ENCODE peak calls at places on chromosomes 12 and 14, in eight cellular contexts. V is transverse colon, J is mesothelial cell of epicardium, Q is RWPE2, W is GM10248, H is IMR-90, K is right lobe of liver, A is tibial artery. E is an unnamed sample.

GRCh38 chr14:89771251-89771650 is 183.3 kb downstream of the EFCAB11 start:
- DNase-seq in V (no peak), J (no peak), Q (no peak), W (no peak), H (peak; percentile 87), K (no peak), A (no peak), E (no peak)

GRCh38 chr12:92208613-92209121 is 63.0 kb upstream of the BTG1 start:
- DNase-seq in V (no peak), J (no peak), Q (no peak), W (peak; percentile 43), H (peak; percentile 31), K (no peak), A (no peak), E (no peak)

GRCh38 chr12:55515696-55516095 is 23.5 kb downstream of the OR6C68 start:
- DNase-seq in V (no peak), J (no peak), Q (no peak), W (no peak), H (no peak), K (no peak), A (no peak), E (no peak)

GRCh38 chr12:124520258-124520657 is 47.2 kb downstream of the NCOR2 start:
- DNase-seq in V (peak; percentile 44), J (no peak), Q (no peak), W (no peak), H (peak; percentile 29), K (peak; percentile 85), A (peak; percentile 90), E (no peak)

GRCh38 chr12:125140239-125140917 is 75.1 kb downstream of the AACS start:
- DNase-seq in V (no peak), J (no peak), Q (no peak), W (no peak), H (no peak), K (no peak), A (no peak), E (no peak)

GRCh38 chr12:58918475-58918874 is 1.8 kb downstream of the LRIG3 start:
- DNase-seq in V (no peak), J (no peak), Q (no peak), W (no peak), H (peak; percentile 15), K (no peak), A (no peak), E (no peak)

GRCh38 chr12:111166779-111167540 is 201.9 kb downstream of the PHETA1 start:
- DNase-seq in V (peak; percentile 12), J (no peak), Q (no peak), W (no peak), H (no peak), K (peak; percentile 83), A (no peak), E (no peak)

GRCh38 chr14:94636744-94637412 is 24.7 kb downstream of the SERPINA3 start:
- DNase-seq in V (no peak), J (no peak), Q (no peak), W (no peak), H (no peak), K (peak; percentile 80), A (no peak), E (no peak)

GRCh38 chr14:95098984-95099599 is 58.2 kb downstream of the DICER1 start:
- DNase-seq in V (peak; percentile 63), J (peak; percentile 50), Q (no peak), W (no peak), H (peak; percentile 55), K (no peak), A (peak; percentile 75), E (no peak)

GRCh38 chr12:12018454-12018853 is 52.3 kb upstream of the BCL2L14 start:
- DNase-seq in V (no peak), J (no peak), Q (no peak), W (no peak), H (peak; percentile 58), K (no peak), A (no peak), E (peak; percentile 60)

GRCh38 chr14:45990252-45990651 is 661.3 kb downstream of the RPL10L start:
- DNase-seq in V (no peak), J (no peak), Q (no peak), W (no peak), H (no peak), K (no peak), A (no peak), E (no peak)
- TF ChIP-seq CTCF in V (no peak), J (peak; percentile 83), Q (peak; percentile 44), W (no peak), H (no peak), K (no peak), A (no peak), E (peak; percentile 11)

DNA sequence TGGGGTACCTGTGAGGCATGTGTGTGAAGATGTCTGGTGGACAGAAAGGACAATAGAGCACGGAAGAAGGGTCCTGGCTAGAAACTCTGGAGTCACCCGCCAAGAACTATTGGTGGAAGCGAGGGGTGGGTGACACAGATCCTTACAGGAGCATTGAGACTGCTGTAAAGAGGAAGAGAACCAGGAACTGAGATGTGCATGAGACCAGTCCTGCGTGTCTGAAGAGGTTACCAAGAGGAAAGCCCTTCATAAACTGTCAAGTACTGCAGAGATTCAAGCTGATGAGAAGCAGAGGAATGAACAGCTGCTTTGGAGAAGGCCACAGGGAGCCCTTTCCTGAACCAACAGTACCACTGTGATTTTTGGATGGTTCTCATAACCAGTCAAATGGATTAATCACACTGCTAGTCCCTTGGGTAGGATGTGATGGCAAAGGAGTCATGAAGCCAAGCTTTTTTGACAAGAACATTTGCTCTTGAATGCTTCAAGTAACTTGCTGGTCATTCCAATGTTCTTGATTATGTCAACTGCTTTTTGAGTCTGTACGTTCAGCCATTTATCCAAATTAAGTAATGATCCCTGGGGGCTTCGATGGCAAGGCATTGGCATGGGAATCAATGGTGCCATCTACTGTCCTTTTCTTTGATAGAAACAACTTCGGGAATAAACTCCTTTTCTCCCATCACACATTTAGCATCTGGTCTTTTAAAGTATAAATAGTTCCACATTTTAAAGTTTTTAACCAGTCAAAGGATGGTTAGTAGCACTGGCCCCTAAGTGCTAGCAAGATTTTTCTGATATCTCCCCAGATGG is 42.9 kb downstream of the GPR135 start:
- DNase-seq in V (no peak), J (no peak), Q (no peak), W (no peak), H (no peak), K (no peak), A (no peak), E (no peak)
- TF ChIP-seq CTCF in V (no peak), J (no peak), Q (peak; percentile 69), W (peak; percentile 9), H (peak; percentile 9), K (no peak), A (peak; percentile 30), E (peak; percentile 38)

GRCh38 chr12:83261998-83262397 is 575.3 kb downstream of the TMTC2 start:
- DNase-seq in V (no peak), J (no peak), Q (no peak), W (no peak), H (no peak), K (no peak), A (no peak), E (no peak)
- TF ChIP-seq CTCF in V (no peak), J (no peak), Q (no peak), W (no peak), H (no peak), K (no peak), A (no peak), E (peak; percentile 27)

DNA sequence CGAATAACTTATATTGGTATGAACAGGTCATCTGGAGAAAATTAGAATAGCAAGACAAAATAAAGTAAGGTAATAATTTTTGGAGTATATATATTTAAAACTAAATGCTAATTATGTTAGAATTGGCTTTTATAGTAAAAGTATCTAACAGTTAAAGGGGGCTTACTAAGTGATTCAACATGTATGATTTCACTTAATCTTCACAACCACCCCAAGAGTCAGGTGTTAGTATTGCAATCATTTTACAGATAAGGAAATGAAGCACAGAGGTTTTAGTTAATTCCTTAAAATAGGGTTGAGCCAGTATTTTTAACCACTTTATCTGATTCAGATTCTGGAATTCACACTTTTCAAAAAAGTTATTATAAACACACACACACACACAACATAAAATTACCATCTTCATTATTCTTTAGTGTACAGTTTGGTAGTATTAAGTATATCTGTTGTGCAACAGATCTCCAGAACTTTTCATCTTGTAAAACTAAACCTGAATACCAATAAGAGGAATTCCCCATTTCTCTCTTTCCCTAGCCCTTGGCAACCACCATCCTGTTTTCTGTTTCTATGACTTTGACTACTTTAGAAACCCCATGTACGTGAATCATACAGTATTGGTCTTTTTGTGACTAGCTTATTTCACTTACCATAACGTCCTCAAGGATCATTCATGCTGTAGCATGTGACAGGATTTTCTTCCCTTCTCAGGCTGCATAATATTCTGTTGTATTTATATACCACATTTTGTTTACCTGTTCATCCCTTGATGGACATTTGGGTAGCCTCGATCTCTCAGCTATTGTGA is 12.5 kb downstream of the A2M start:
- DNase-seq in V (no peak), J (no peak), Q (no peak), W (no peak), H (no peak), K (no peak), A (no peak), E (no peak)
- TF ChIP-seq CTCF in V (no peak), J (no peak), Q (no peak), W (no peak), H (no peak), K (no peak), A (no peak), E (no peak)

GRCh38 chr14:66037361-66037760 is 448.8 kb upstream of the CCDC196 start:
- DNase-seq in V (no peak), J (no peak), Q (no peak), W (no peak), H (no peak), K (no peak), A (no peak), E (no peak)

GRCh38 chr14:66038214-66038977 is 447.8 kb upstream of the CCDC196 start:
- DNase-seq in V (peak; percentile 11), J (no peak), Q (no peak), W (no peak), H (peak; percentile 0), K (no peak), A (no peak), E (no peak)

GRCh38 chr14:66039495-66039894 is 446.7 kb upstream of the CCDC196 start:
- DNase-seq in V (no peak), J (no peak), Q (no peak), W (no peak), H (no peak), K (no peak), A (no peak), E (no peak)

GRCh38 chr14:66032800-66033199 is 453.4 kb upstream of the CCDC196 start:
- DNase-seq in V (no peak), J (no peak), Q (no peak), W (no peak), H (no peak), K (no peak), A (no peak), E (no peak)

DNA sequence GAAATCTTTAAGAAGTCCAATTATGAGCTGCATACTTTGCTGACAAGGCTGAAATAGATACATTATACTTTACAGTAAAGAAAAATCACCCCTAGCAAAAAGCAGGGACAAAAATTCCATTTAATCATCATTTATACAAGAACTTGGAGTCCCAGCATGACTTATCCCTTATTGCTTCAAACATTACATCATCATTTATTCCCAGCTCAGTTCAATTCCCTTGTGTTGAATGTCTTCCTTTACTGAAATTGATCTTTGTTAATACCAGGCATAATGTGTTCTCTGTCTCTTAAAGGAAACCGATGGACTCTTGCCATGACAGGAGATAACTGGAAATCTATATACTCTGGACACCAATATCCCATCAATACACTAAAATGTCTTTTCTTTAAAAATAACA is 449.6 kb upstream of the CCDC196 start:
- DNase-seq in V (no peak), J (no peak), Q (no peak), W (no peak), H (no peak), K (no peak), A (no peak), E (no peak)
- TF ChIP-seq CTCF in V (no peak), J (no peak), Q (no peak), W (no peak), H (no peak), K (no peak), A (no peak), E (no peak)

GRCh38 chr14:31745741-31746140 is 184.5 kb downstream of the NUBPL start:
- DNase-seq in V (no peak), J (no peak), Q (no peak), W (no peak), H (no peak), K (no peak), A (no peak), E (no peak)
- TF ChIP-seq CTCF in V (no peak), J (no peak), Q (no peak), W (no peak), H (no peak), K (no peak), A (no peak), E (no peak)